ENCODE peak calls at places on chromosomes 2 and 18, in four cellular contexts. One of them, this sample, is unnamed.

GRCh38 chr2:197170137-197170682 is 140.4 kb downstream of the ANKRD44 start:
- DNase-seq in GM12865: no peak
- DNase-seq in right cardiac atrium: no peak
- DNase-seq in T-cell: no peak
- DNase-seq in this sample: no peak

GRCh38 chr18:67310826-67311225 is 205.7 kb downstream of the DSEL start:
- DNase-seq in GM12865: no peak
- DNase-seq in T-cell: no peak
- DNase-seq in right cardiac atrium: no peak
- DNase-seq in this sample: no peak

GRCh38 chr2:56185582-56186046 is 1.8 kb downstream of the CCDC85A start:
- DNase-seq in right cardiac atrium: peak
- DNase-seq in GM12865: no peak
- DNase-seq in T-cell: no peak
- DNase-seq in this sample: no peak

GRCh38 chr2:86598966-86599365 is 24.7 kb downstream of the RNF103 start:
- DNase-seq in T-cell: no peak
- DNase-seq in GM12865: no peak
- DNase-seq in right cardiac atrium: no peak
- DNase-seq in this sample: no peak

GRCh38 chr18:61606068-61606660 is 272.9 kb downstream of the CDH20 start:
- DNase-seq in right cardiac atrium: peak
- DNase-seq in GM12865: no peak
- DNase-seq in T-cell: no peak
- DNase-seq in this sample: no peak

GRCh38 chr2:232521098-232521497 is 910 bp downstream of the PRSS56 start:
- DNase-seq in GM12865: no peak
- DNase-seq in right cardiac atrium: no peak
- DNase-seq in T-cell: no peak
- DNase-seq in this sample: no peak

GRCh38 chr2:186645999-186646398 is 47.9 kb upstream of the FAM171B start:
- DNase-seq in right cardiac atrium: no peak
- DNase-seq in GM12865: no peak
- DNase-seq in T-cell: no peak
- DNase-seq in this sample: no peak

GRCh38 chr18:58870130-58870529 is 5.5 kb downstream of the ZNF532 start:
- DNase-seq in right cardiac atrium: no peak
- DNase-seq in T-cell: no peak
- DNase-seq in GM12865: no peak
- DNase-seq in this sample: no peak

GRCh38 chr2:164777847-164778246 is 63.8 kb downstream of the COBLL1 start:
- DNase-seq in right cardiac atrium: no peak
- DNase-seq in GM12865: no peak
- DNase-seq in T-cell: no peak
- DNase-seq in this sample: no peak

GRCh38 chr2:127637725-127638252 is 8.2 kb upstream of the GPR17 start:
- DNase-seq in GM12865: no peak
- DNase-seq in T-cell: no peak
- DNase-seq in right cardiac atrium: peak
- DNase-seq in this sample: no peak

GRCh38 chr2:16125614-16126125 is 185.3 kb downstream of the MYCN start:
- DNase-seq in T-cell: no peak
- DNase-seq in GM12865: no peak
- DNase-seq in right cardiac atrium: no peak
- DNase-seq in this sample: no peak

This sample was measured in naive thymus-derived CD8-positive, alpha-beta T cell.